ENCODE peak calls at places on chromosome 9, in six cellular contexts. One of them, this sample, is unnamed.

GRCh38 chr9:117411547-117411946 is 3.3 kb downstream of the ASTN2 start:
- DNase-seq in cardiac muscle cell: peak
- DNase-seq in activated T-helper 1 cell treated with anti-CD3 and anti-CD28 coated beads, Interleukin-12 subunit alpha, Interleukin-12 subunit beta, Interleukin-2, Interleukin-4 antibody, amounts not matched to agents 30 ng/mL and 10 ng/mL and 1 ng/mL, durations not matched to agents 14 hours and 24 hours and 36 hours: no peak
- DNase-seq in pancreas: peak
- DNase-seq in Right ventricle myocardium superior: no peak
- DNase-seq in kidney tubule cell: peak
- DNase-seq in this sample: peak

GRCh38 chr9:133436706-133437105 is 14.5 kb downstream of the ADAMTS13 start:
- DNase-seq in cardiac muscle cell: no peak
- DNase-seq in activated T-helper 1 cell treated with anti-CD3 and anti-CD28 coated beads, Interleukin-12 subunit alpha, Interleukin-12 subunit beta, Interleukin-2, Interleukin-4 antibody, amounts not matched to agents 30 ng/mL and 10 ng/mL and 1 ng/mL, durations not matched to agents 14 hours and 24 hours and 36 hours: no peak
- DNase-seq in pancreas: no peak
- DNase-seq in Right ventricle myocardium superior: no peak
- DNase-seq in kidney tubule cell: no peak
- DNase-seq in this sample: no peak

GRCh38 chr9:120767451-120767850 is 25.8 kb downstream of the FBXW2 start:
- DNase-seq in cardiac muscle cell: no peak
- DNase-seq in activated T-helper 1 cell treated with anti-CD3 and anti-CD28 coated beads, Interleukin-12 subunit alpha, Interleukin-12 subunit beta, Interleukin-2, Interleukin-4 antibody, amounts not matched to agents 30 ng/mL and 10 ng/mL and 1 ng/mL, durations not matched to agents 14 hours and 24 hours and 36 hours: no peak
- DNase-seq in pancreas: no peak
- DNase-seq in Right ventricle myocardium superior: no peak
- DNase-seq in kidney tubule cell: no peak
- DNase-seq in this sample: no peak

GRCh38 chr9:21160178-21160577 is 6.3 kb downstream of the IFNA21 start:
- DNase-seq in cardiac muscle cell: no peak
- DNase-seq in activated T-helper 1 cell treated with anti-CD3 and anti-CD28 coated beads, Interleukin-12 subunit alpha, Interleukin-12 subunit beta, Interleukin-2, Interleukin-4 antibody, amounts not matched to agents 30 ng/mL and 10 ng/mL and 1 ng/mL, durations not matched to agents 14 hours and 24 hours and 36 hours: no peak
- DNase-seq in pancreas: no peak
- DNase-seq in Right ventricle myocardium superior: no peak
- DNase-seq in kidney tubule cell: peak
- DNase-seq in this sample: no peak

GRCh38 chr9:69936427-69936826 is 107.2 kb upstream of the MAMDC2 start:
- DNase-seq in cardiac muscle cell: no peak
- DNase-seq in activated T-helper 1 cell treated with anti-CD3 and anti-CD28 coated beads, Interleukin-12 subunit alpha, Interleukin-12 subunit beta, Interleukin-2, Interleukin-4 antibody, amounts not matched to agents 30 ng/mL and 10 ng/mL and 1 ng/mL, durations not matched to agents 14 hours and 24 hours and 36 hours: no peak
- DNase-seq in pancreas: no peak
- DNase-seq in Right ventricle myocardium superior: no peak
- DNase-seq in kidney tubule cell: peak
- DNase-seq in this sample: no peak

GRCh38 chr9:80449513-80449912 is 877.7 kb downstream of the TLE4 start:
- DNase-seq in cardiac muscle cell: no peak
- DNase-seq in activated T-helper 1 cell treated with anti-CD3 and anti-CD28 coated beads, Interleukin-12 subunit alpha, Interleukin-12 subunit beta, Interleukin-2, Interleukin-4 antibody, amounts not matched to agents 30 ng/mL and 10 ng/mL and 1 ng/mL, durations not matched to agents 14 hours and 24 hours and 36 hours: no peak
- DNase-seq in pancreas: no peak
- DNase-seq in Right ventricle myocardium superior: no peak
- DNase-seq in kidney tubule cell: no peak
- DNase-seq in this sample: no peak

GRCh38 chr9:134982311-134982710 is 64.6 kb upstream of the FCN1 start:
- DNase-seq in cardiac muscle cell: no peak
- DNase-seq in activated T-helper 1 cell treated with anti-CD3 and anti-CD28 coated beads, Interleukin-12 subunit alpha, Interleukin-12 subunit beta, Interleukin-2, Interleukin-4 antibody, amounts not matched to agents 30 ng/mL and 10 ng/mL and 1 ng/mL, durations not matched to agents 14 hours and 24 hours and 36 hours: no peak
- DNase-seq in pancreas: no peak
- DNase-seq in Right ventricle myocardium superior: no peak
- DNase-seq in kidney tubule cell: no peak
- DNase-seq in this sample: no peak

GRCh38 chr9:69571032-69571431 is 101.1 kb downstream of the APBA1 start:
- DNase-seq in cardiac muscle cell: no peak
- DNase-seq in activated T-helper 1 cell treated with anti-CD3 and anti-CD28 coated beads, Interleukin-12 subunit alpha, Interleukin-12 subunit beta, Interleukin-2, Interleukin-4 antibody, amounts not matched to agents 30 ng/mL and 10 ng/mL and 1 ng/mL, durations not matched to agents 14 hours and 24 hours and 36 hours: no peak
- DNase-seq in pancreas: no peak
- DNase-seq in Right ventricle myocardium superior: no peak
- DNase-seq in kidney tubule cell: peak
- DNase-seq in this sample: no peak

GRCh38 chr9:134889386-134890214 is 9.0 kb downstream of the FCN2 start:
- DNase-seq in cardiac muscle cell: no peak
- DNase-seq in activated T-helper 1 cell treated with anti-CD3 and anti-CD28 coated beads, Interleukin-12 subunit alpha, Interleukin-12 subunit beta, Interleukin-2, Interleukin-4 antibody, amounts not matched to agents 30 ng/mL and 10 ng/mL and 1 ng/mL, durations not matched to agents 14 hours and 24 hours and 36 hours: no peak
- DNase-seq in pancreas: no peak
- DNase-seq in Right ventricle myocardium superior: no peak
- DNase-seq in kidney tubule cell: no peak
- DNase-seq in this sample: no peak

This sample was measured in midbrain.